ENCODE peak calls at places on chromosome 12, in four cellular contexts. F is AG04449, U is psoas muscle, W is cardiac fibroblast. S is an unnamed sample.

GRCh38 chr12:130955238-130955816 is 1.6 kb downstream of the ADGRD1 start:
- DNase-seq in F (no peak), W (no peak), U (peak; percentile 40), S (no peak)

GRCh38 chr12:15603461-15604085 is 185.6 kb downstream of the EPS8 start:
- DNase-seq in F (no peak), U (no peak), W (peak; percentile 40), S (no peak)

GRCh38 chr12:66050610-66051009 is 79.9 kb downstream of the LLPH start:
- DNase-seq in F (no peak), U (no peak), W (no peak), S (no peak)

GRCh38 chr12:50924439-50925341 is 27.7 kb upstream of the HIGD1C start:
- DNase-seq in F (no peak), W (peak; percentile 98), U (peak; percentile 89), S (peak; percentile 65)

GRCh38 chr12:7369274-7369729 is 65.4 kb downstream of the ACSM4 start:
- DNase-seq in F (no peak), U (peak; percentile 27), W (peak; percentile 2), S (no peak)

GRCh38 chr12:92121826-92122225 is 23.8 kb downstream of the BTG1 start:
- DNase-seq in F (no peak), W (no peak), U (no peak), S (no peak)

GRCh38 chr12:90611048-90611447 is 343.9 kb downstream of the CCER1 start:
- DNase-seq in W (no peak), U (no peak), F (no peak), S (no peak)

GRCh38 chr12:93173178-93173957 is 204.4 kb upstream of the NUDT4 start:
- DNase-seq in U (no peak), F (no peak), W (peak; percentile 71), S (no peak)

GRCh38 chr12:113649256-113649830 is 177.7 kb upstream of the LHX5 start:
- DNase-seq in F (no peak), W (no peak), U (no peak), S (no peak)

GRCh38 chr12:19841451-19841850 is 402.2 kb downstream of the AEBP2 start:
- DNase-seq in W (peak; percentile 34), U (no peak), F (no peak), S (no peak)

GRCh38 chr12:13436182-13436581 is 239.7 kb downstream of the EMP1 start:
- DNase-seq in W (no peak), U (no peak), F (no peak), S (no peak)

GRCh38 chr12:106764738-106765137 is 9.7 kb upstream of the RIC8B start:
- DNase-seq in W (peak; percentile 78), F (no peak), U (no peak), S (no peak)

GRCh38 chr12:6647083-6647604 is at the start of gene ACRBP:
- DNase-seq in W (peak; percentile 64), U (peak; percentile 81), F (no peak), S (peak; percentile 70)

GRCh38 chr12:68304626-68305025 is 27.5 kb downstream of the MDM1 start:
- DNase-seq in W (peak; percentile 16), U (no peak), F (no peak), S (no peak)

GRCh38 chr12:94187351-94187750 is 39.0 kb downstream of the PLXNC1 start:
- DNase-seq in U (no peak), W (no peak), F (no peak), S (no peak)

GRCh38 chr12:45730842-45731336 is 1.4 kb downstream of the ARID2 start:
- DNase-seq in W (peak; percentile 44), U (no peak), F (no peak), S (peak; percentile 11)

GRCh38 chr12:124487065-124487833 is 80.2 kb downstream of the NCOR2 start:
- DNase-seq in W (peak; percentile 45), F (no peak), U (peak; percentile 27), S (no peak)

GRCh38 chr12:114700392-114701103 is 16.6 kb upstream of the TBX3 start:
- DNase-seq in W (no peak), U (no peak), F (no peak), S (no peak)

GRCh38 chr12:20317554-20317953 is 50.8 kb upstream of the PDE3A start:
- DNase-seq in W (no peak), F (no peak), U (no peak), S (no peak)

GRCh38 chr12:82144505-82144904 is 213.7 kb downstream of the CCDC59 start:
- DNase-seq in F (no peak), W (no peak), U (no peak), S (no peak)

GRCh38 chr12:67151891-67152290 is 117.3 kb upstream of the CAND1 start:
- DNase-seq in U (no peak), W (no peak), F (no peak), S (no peak)

GRCh38 chr12:124520258-124520657 is 47.2 kb downstream of the NCOR2 start:
- DNase-seq in F (no peak), W (peak; percentile 75), U (no peak), S (no peak)

GRCh38 chr12:107565551-107565950 is 120.0 kb upstream of the PWP1 start:
- DNase-seq in U (no peak), W (no peak), F (no peak), S (no peak)

GRCh38 chr12:53380797-53381738 is 1.1 kb downstream of the SP1 start:
- DNase-seq in F (no peak), U (peak; percentile 23), W (peak; percentile 58), S (no peak)
- TF ChIP-seq CTCF in F (no peak), U (no peak), W (no peak), S (no peak)

DNA sequence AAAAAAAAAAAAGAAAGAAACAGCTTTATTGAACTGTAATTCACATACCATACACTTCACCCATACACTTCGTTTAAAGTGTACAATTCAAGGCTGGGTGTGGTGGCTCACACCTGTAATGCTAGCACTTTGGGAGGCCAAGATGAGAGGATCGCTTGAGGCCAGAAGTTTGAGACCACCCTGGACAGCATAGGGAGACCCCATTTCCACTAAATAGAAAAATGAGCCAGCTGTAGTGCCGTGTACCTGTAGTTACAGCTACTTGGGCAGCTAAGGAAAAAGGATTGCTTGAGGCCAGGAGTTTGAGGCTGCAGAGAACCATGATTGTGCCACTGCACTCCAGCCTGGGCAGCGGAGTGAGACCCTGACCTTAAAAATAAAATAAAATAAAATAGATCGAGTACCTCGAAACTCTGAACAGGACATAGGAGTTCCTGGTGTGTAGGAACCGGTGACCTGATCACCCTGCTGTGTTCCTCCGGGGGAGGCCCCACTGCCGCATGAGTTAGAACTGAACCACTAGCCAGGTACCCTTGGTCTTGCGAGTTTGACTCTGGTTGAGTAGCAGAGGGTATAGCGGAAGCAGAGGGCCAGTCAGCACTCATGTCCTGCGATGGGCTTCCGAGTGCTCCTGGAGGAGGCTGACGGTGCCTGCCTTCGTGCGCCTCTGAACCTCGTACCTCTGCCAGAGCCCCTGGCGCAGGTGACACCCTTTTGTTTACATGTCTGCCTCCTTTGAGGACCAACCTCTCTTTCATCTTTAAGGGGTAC is 80.0 kb downstream of the B4GALNT3 start:
- DNase-seq in F (no peak), W (no peak), U (no peak), S (no peak)
- TF ChIP-seq CTCF in F (no peak), W (no peak), U (no peak), S (no peak)

GRCh38 chr12:83641789-83642188 is 955.1 kb downstream of the TMTC2 start:
- DNase-seq in W (no peak), U (no peak), F (no peak), S (no peak)

GRCh38 chr12:83642205-83642604 is 955.5 kb downstream of the TMTC2 start:
- DNase-seq in U (no peak), F (no peak), W (no peak), S (no peak)
- TF ChIP-seq CTCF in U (no peak), F (no peak), W (no peak), S (no peak)

GRCh38 chr12:49369723-49370145 is 2.5 kb downstream of the SPATS2 start:
- DNase-seq in W (peak; percentile 66), F (no peak), U (peak; percentile 34), S (peak; percentile 67)
- TF ChIP-seq CTCF in W (peak; percentile 66), F (peak; percentile 54), U (peak; percentile 51), S (peak; percentile 39)

GRCh38 chr12:8912910-8913309 is 1.4 kb upstream of the PHC1 start:
- DNase-seq in F (no peak), U (no peak), W (no peak), S (peak; percentile 33)
- TF ChIP-seq CTCF in F (no peak), U (no peak), W (no peak), S (no peak)

GRCh38 chr12:28993720-28994119 is 155.4 kb upstream of the FAR2 start:
- DNase-seq in F (no peak), W (peak; percentile 8), U (no peak), S (no peak)

GRCh38 chr12:28988384-28988704 is 160.7 kb upstream of the FAR2 start:
- DNase-seq in F (no peak), U (no peak), W (peak; percentile 18), S (no peak)

DNA sequence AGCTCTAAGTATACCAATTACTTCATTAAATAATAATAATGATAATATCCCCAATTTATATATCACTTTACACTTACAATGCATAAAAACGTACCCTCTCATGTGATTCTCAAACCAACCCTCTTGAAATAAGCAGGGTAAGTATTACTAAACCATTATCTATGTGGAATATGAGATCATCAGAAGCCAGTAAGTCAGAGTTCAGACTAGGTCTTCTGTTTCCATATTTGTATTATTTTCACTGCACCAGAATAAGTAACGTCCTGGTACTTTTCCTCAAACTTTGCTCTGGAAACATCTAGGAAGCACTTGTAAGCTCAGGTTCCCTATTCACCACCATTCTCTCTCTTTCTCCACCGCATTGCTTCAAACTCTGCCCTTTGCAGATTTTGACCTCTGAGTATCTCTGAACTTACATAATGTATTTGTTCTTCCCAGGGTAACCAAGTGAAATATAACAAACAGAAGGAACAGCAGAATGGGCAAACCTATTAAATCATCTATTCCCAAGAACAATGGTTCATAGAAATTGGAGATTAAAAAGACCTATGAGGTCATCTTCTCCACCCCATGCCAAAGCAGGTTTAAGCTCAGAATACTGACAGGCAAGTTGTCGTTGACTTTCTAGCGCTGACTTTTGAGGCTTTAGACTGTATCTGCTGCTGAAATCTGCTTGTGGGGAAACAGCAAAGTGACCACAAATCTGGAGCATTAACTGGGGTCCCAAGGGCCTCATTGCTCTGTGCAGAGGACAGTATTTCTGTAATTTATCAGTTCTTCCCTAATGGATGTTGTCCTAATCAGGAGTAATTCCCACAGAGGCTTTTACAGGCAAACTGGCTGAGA is 161.3 kb upstream of the FAR2 start:
- DNase-seq in F (no peak), W (peak; percentile 41), U (no peak), S (no peak)
- TF ChIP-seq CTCF in F (no peak), W (no peak), U (no peak), S (no peak)

S was measured in GM13977.